ENCODE peak calls at places on chromosomes 5 and 9, in eight cellular contexts. O is stomach, U is sigmoid colon, X is adrenal gland, W is A549, T is body of pancreas, Y is breast epithelium, S is IMR-90. F is an unnamed sample.
A peak's percentile ranks its signal among the peaks of the same experiment; 100 is the strongest.

GRCh38 chr9:100595391-100596199 is 17.7 kb downstream of the CAVIN4 start:
- DNase-seq in T (no peak), X (no peak), W (peak; percentile 42), U (no peak), O (no peak), S (peak; percentile 70), Y (no peak), F (no peak)

GRCh38 chr5:42691413-42691861 is 65.2 kb upstream of the CCDC152 start:
- DNase-seq in Y (no peak), T (no peak), X (no peak), O (no peak), U (no peak), S (peak; percentile 11), W (no peak), F (no peak)

GRCh38 chr5:73791389-73791788 is 165.4 kb downstream of the ARHGEF28 start:
- DNase-seq in O (no peak), T (no peak), X (no peak), U (no peak), S (no peak), Y (no peak), W (no peak), F (no peak)

GRCh38 chr5:103667068-103667467 is 104.5 kb upstream of the NUDT12 start:
- DNase-seq in W (peak; percentile 5), X (no peak), O (no peak), S (peak; percentile 26), U (no peak), Y (no peak), T (no peak), F (no peak)

GRCh38 chr9:18109670-18110069 is 364.3 kb upstream of the ADAMTSL1 start:
- DNase-seq in W (no peak), X (no peak), T (no peak), O (no peak), U (no peak), Y (no peak), S (no peak), F (no peak)

GRCh38 chr9:19445452-19445851 is 36.6 kb downstream of the ACER2 start:
- DNase-seq in S (no peak), Y (no peak), O (no peak), T (no peak), W (no peak), X (no peak), U (no peak), F (no peak)

GRCh38 chr9:136851941-136852663 is at the start of gene MAMDC4:
- DNase-seq in X (peak; percentile 90), O (peak; percentile 57), Y (no peak), T (peak; percentile 86), W (no peak), S (no peak), U (no peak), F (no peak)

GRCh38 chr9:109857337-109857736 is 77.3 kb downstream of the PALM2AKAP2 start:
- DNase-seq in X (no peak), W (no peak), Y (no peak), T (no peak), O (no peak), U (no peak), S (peak; percentile 26), F (no peak)

GRCh38 chr5:36691993-36692392 is 85.6 kb downstream of the SLC1A3 start:
- DNase-seq in X (no peak), T (no peak), S (peak; percentile 5), Y (no peak), O (no peak), W (no peak), U (no peak), F (no peak)

GRCh38 chr5:53288511-53288910 is 179.0 kb upstream of the MOCS2 start:
- DNase-seq in O (no peak), X (no peak), W (no peak), Y (no peak), T (no peak), U (no peak), S (no peak), F (no peak)

GRCh38 chr5:69276422-69277174 is 41.9 kb downstream of the CDK7 start:
- DNase-seq in X (no peak), S (peak; percentile 78), Y (no peak), O (no peak), U (no peak), T (no peak), W (no peak), F (no peak)

GRCh38 chr9:6562194-6562593 is 83.3 kb downstream of the GLDC start:
- DNase-seq in W (no peak), Y (no peak), S (no peak), U (no peak), T (no peak), X (no peak), O (no peak), F (no peak)

GRCh38 chr9:87167161-87167560 is 219.9 kb upstream of the GAS1 start:
- DNase-seq in U (no peak), X (no peak), W (no peak), O (no peak), Y (no peak), S (no peak), T (no peak), F (no peak)

GRCh38 chr5:32233696-32234447 is 59.8 kb upstream of the GOLPH3 start:
- DNase-seq in T (peak; percentile 81), X (peak; percentile 72), S (peak; percentile 69), Y (no peak), O (peak; percentile 76), U (no peak), W (no peak), F (no peak)

GRCh38 chr5:149283611-149284480 is 12.2 kb downstream of the AFAP1L1 start:
- DNase-seq in O (no peak), W (no peak), U (no peak), X (no peak), S (no peak), Y (no peak), T (no peak), F (no peak)

GRCh38 chr9:135215571-135216161 is 128.2 kb downstream of the OLFM1 start:
- DNase-seq in O (peak; percentile 90), X (no peak), U (peak; percentile 57), W (no peak), T (peak; percentile 91), Y (peak; percentile 64), S (no peak), F (no peak)

GRCh38 chr5:122222580-122222979 is 89.5 kb upstream of the SNCAIP start:
- DNase-seq in W (no peak), X (no peak), T (no peak), S (no peak), O (no peak), U (no peak), Y (no peak), F (no peak)

DNA sequence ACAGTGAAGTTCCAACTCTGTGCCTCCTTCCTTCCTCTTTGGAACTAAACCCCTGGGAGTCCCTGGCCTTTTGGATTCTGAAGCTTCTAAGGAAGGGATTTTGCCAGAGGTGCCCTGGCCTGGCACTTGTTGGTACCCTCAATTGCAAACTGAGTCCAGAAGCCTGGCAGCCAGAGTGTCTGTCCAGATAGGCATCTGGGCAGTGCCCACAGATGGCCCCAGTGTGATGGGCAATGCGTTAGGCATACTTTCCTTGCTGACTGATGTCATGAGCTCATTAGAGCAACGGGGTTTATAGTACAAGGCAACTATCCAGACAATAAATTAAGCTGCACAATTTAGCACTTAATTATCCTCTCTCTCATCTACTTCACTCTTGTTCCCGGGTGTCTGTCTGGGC is 157.7 kb upstream of the SMIM23 start:
- DNase-seq in T (no peak), U (peak; percentile 21), O (no peak), X (no peak), S (no peak), W (no peak), Y (no peak), F (no peak)
- TF ChIP-seq POLR2A in T (no peak), U (no peak), O (no peak), X (no peak), S (no peak), W (no peak), Y (no peak), F (no peak)

GRCh38 chr9:36755019-36755418 is 182.3 kb downstream of the MELK start:
- DNase-seq in U (no peak), O (no peak), Y (no peak), S (no peak), T (no peak), X (no peak), W (no peak), F (no peak)
- H3K27ac ChIP-seq in U (no peak overlapping the region), O (no peak overlapping the region), Y (no peak overlapping the region), S (no peak overlapping the region), T (no peak overlapping the region), X (no peak overlapping the region), W (no peak overlapping the region), F (no peak overlapping the region)

GRCh38 chr9:2241875-2242741 is 227.0 kb downstream of the SMARCA2 start:
- DNase-seq in U (peak; percentile 90), S (peak; percentile 88), T (peak; percentile 86), O (peak; percentile 84), X (peak; percentile 92), Y (peak; percentile 85), W (peak; percentile 57), F (no peak)
- TF ChIP-seq CTCF in U (no peak), S (no peak), T (no peak), O (no peak), X (no peak), Y (no peak), W (no peak), F (no peak)

GRCh38 chr9:104746798-104747197 is 685 bp upstream of the NIPSNAP3A start:
- DNase-seq in S (no peak), W (no peak), U (no peak), O (no peak), T (no peak), Y (no peak), X (no peak), F (no peak)

GRCh38 chr9:104747245-104747564 is 278 bp upstream of the NIPSNAP3A start:
- DNase-seq in X (no peak), U (no peak), S (no peak), O (no peak), T (no peak), W (no peak), Y (no peak), F (no peak)

GRCh38 chr9:104748359-104749031 is 1.0 kb downstream of the NIPSNAP3A start:
- DNase-seq in T (no peak), W (peak; percentile 20), Y (no peak), S (peak; percentile 13), O (no peak), X (no peak), U (no peak), F (no peak)

GRCh38 chr9:104746285-104746684 is 1.2 kb upstream of the NIPSNAP3A start:
- DNase-seq in W (no peak), X (no peak), S (no peak), Y (no peak), U (no peak), T (no peak), O (no peak), F (no peak)

DNA sequence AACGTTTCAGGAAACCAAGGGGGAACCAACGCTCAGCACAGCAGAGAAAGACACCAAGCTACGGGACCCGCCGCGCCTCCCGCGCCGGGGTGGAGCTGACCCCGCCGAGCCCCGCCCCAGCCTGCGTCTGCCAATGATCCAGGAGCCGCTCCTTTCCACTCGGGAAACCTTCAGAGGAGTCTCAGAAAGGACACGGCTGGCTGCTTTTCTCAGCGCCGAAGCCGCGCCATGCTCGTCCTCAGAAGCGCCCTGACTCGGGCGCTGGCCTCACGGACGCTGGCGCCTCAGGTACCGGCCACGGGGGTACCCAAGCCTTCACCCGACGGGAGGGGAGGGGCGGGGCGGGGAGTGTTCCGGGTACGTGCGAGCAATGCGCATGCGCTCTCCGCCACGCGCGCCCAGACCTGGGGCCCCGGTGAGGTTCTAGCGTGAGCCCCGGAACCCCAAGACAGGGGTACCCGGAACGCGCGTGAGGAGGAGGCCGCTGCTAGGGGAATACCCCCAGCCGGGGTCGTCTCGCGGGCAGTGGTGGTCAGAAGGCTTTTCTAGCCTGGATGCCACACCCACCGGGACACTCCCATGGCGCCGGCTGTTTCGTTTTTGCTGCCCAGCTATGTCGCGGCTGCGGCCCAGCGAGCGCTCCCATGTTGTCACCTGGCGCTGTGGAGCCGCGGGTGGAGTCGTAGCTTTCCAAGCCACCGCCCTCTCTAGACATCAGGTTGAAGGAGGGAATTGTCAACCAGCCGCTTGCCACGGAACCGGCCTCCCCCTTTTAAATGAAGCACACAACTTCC is at the start of gene NIPSNAP3A:
- DNase-seq in W (peak; percentile 72), O (peak; percentile 88), U (peak; percentile 91), Y (peak; percentile 82), X (peak; percentile 88), T (peak; percentile 83), S (peak; percentile 49), F (no peak)
- TF ChIP-seq POLR2A in W (peak; percentile 51), O (no peak), U (peak; percentile 30), Y (no peak), X (peak; percentile 72), T (peak; percentile 60), S (peak; percentile 42), F (peak; percentile 36)

F was measured in vagina.